ENCODE peak calls at places on chromosomes 12 and 14, in eight cellular contexts. A is fibroblast of the aortic adventitia; F is gastrocnemius medialis; D is kidney tubule cell; Z is H54; W is CD4-positive, alpha-beta T cell; H is COR-L47; Y is AG09319. V is an unnamed sample.
A peak's percentile ranks its signal among the peaks of the same experiment; 100 is the strongest.

GRCh38 chr12:8890313-8891084 is 23.8 kb upstream of the PHC1 start:
- DNase-seq in A (peak; percentile 64), F (peak; percentile 18), H (no peak), Y (no peak), D (peak; percentile 59), W (peak; percentile 58), Z (peak; percentile 23), V (peak; percentile 30)

GRCh38 chr14:104749111-104749649 is 3.8 kb upstream of the SIVA1 start:
- DNase-seq in Y (no peak), H (no peak), Z (no peak), D (peak; percentile 72), W (no peak), A (peak; percentile 61), F (peak; percentile 90), V (no peak)

GRCh38 chr14:103109789-103110415 is 13.4 kb upstream of the TNFAIP2 start:
- DNase-seq in W (no peak), D (peak; percentile 96), H (no peak), A (peak; percentile 73), F (peak; percentile 68), Y (no peak), Z (peak; percentile 90), V (no peak)

GRCh38 chr14:100147181-100147631 is 12.2 kb downstream of the DEGS2 start:
- DNase-seq in W (peak; percentile 52), A (no peak), Z (no peak), D (no peak), F (no peak), Y (no peak), H (no peak), V (peak; percentile 42)

GRCh38 chr14:65632487-65632886 is 220.0 kb downstream of the FUT8 start:
- DNase-seq in H (no peak), W (no peak), D (no peak), F (no peak), Y (no peak), A (no peak), Z (no peak), V (no peak)

GRCh38 chr14:64880382-64881121 is 845 bp upstream of the SPTB start:
- DNase-seq in A (no peak), H (peak; percentile 67), F (peak; percentile 38), Y (no peak), W (peak; percentile 37), D (peak; percentile 17), Z (peak; percentile 61), V (peak; percentile 40)

GRCh38 chr12:14138495-14138894 is 157.1 kb upstream of the GRIN2B start:
- DNase-seq in A (no peak), F (no peak), D (no peak), Y (no peak), H (no peak), Z (no peak), W (no peak), V (no peak)

GRCh38 chr12:98422809-98423208 is 92.6 kb upstream of the TMPO start:
- DNase-seq in F (no peak), D (peak; percentile 38), Y (no peak), H (peak; percentile 13), W (no peak), Z (no peak), A (no peak), V (no peak)

GRCh38 chr14:20799955-20800544 is 2.6 kb downstream of the RNASE1 start:
- DNase-seq in Z (no peak), W (no peak), F (no peak), D (peak; percentile 20), Y (no peak), H (no peak), A (no peak), V (no peak)